ENCODE peak calls at places on chromosomes 3 and 15, in nine cellular contexts. One of them, this sample, is unnamed.

GRCh38 chr3:36876181-36876936 is 68.5 kb downstream of the TRANK1 start:
- DNase-seq in neuronal stem cell: no peak
- DNase-seq in fibroblast of the conjunctiva: no peak
- DNase-seq in fibroblast of lung: no peak
- DNase-seq in HuH-7: no peak
- DNase-seq in mesothelial cell of epicardium: no peak
- DNase-seq in MV-4-11: peak
- DNase-seq in pons: peak
- DNase-seq in caudate nucleus: no peak
- DNase-seq in this sample: no peak

GRCh38 chr15:83205725-83206324 is 1.8 kb downstream of the HDGFL3 start:
- DNase-seq in neuronal stem cell: no peak
- DNase-seq in fibroblast of the conjunctiva: no peak
- DNase-seq in fibroblast of lung: peak
- DNase-seq in HuH-7: no peak
- DNase-seq in mesothelial cell of epicardium: no peak
- DNase-seq in MV-4-11: no peak
- DNase-seq in pons: peak
- DNase-seq in caudate nucleus: no peak
- DNase-seq in this sample: no peak

GRCh38 chr3:17945799-17946381 is 203.5 kb upstream of the TBC1D5 start:
- DNase-seq in neuronal stem cell: peak
- DNase-seq in fibroblast of the conjunctiva: no peak
- DNase-seq in fibroblast of lung: no peak
- DNase-seq in HuH-7: no peak
- DNase-seq in mesothelial cell of epicardium: no peak
- DNase-seq in MV-4-11: peak
- DNase-seq in pons: no peak
- DNase-seq in caudate nucleus: no peak
- DNase-seq in this sample: no peak

GRCh38 chr15:72338617-72339321 is 18.8 kb upstream of the CELF6 start:
- DNase-seq in neuronal stem cell: no peak
- DNase-seq in fibroblast of the conjunctiva: peak
- DNase-seq in fibroblast of lung: peak
- DNase-seq in HuH-7: no peak
- DNase-seq in mesothelial cell of epicardium: no peak
- DNase-seq in MV-4-11: peak
- DNase-seq in pons: no peak
- DNase-seq in caudate nucleus: no peak
- DNase-seq in this sample: no peak

GRCh38 chr3:159669753-159670152 is 318.9 kb upstream of the IL12A start:
- DNase-seq in neuronal stem cell: peak
- DNase-seq in fibroblast of the conjunctiva: no peak
- DNase-seq in fibroblast of lung: peak
- DNase-seq in HuH-7: no peak
- DNase-seq in mesothelial cell of epicardium: no peak
- DNase-seq in MV-4-11: no peak
- DNase-seq in pons: no peak
- DNase-seq in caudate nucleus: no peak
- DNase-seq in this sample: no peak

GRCh38 chr3:181075098-181075497 is 85.6 kb upstream of the DNAJC19 start:
- DNase-seq in neuronal stem cell: no peak
- DNase-seq in fibroblast of the conjunctiva: no peak
- DNase-seq in fibroblast of lung: no peak
- DNase-seq in HuH-7: no peak
- DNase-seq in mesothelial cell of epicardium: no peak
- DNase-seq in MV-4-11: no peak
- DNase-seq in pons: no peak
- DNase-seq in caudate nucleus: no peak
- DNase-seq in this sample: no peak

GRCh38 chr3:37772773-37773291 is 88.8 kb upstream of the CTDSPL start:
- DNase-seq in neuronal stem cell: no peak
- DNase-seq in fibroblast of the conjunctiva: no peak
- DNase-seq in fibroblast of lung: no peak
- DNase-seq in HuH-7: no peak
- DNase-seq in mesothelial cell of epicardium: no peak
- DNase-seq in MV-4-11: peak
- DNase-seq in pons: no peak
- DNase-seq in caudate nucleus: no peak
- DNase-seq in this sample: no peak

GRCh38 chr3:70849911-70850699 is 537.7 kb upstream of the MDFIC2 start:
- DNase-seq in neuronal stem cell: no peak
- DNase-seq in fibroblast of the conjunctiva: peak
- DNase-seq in fibroblast of lung: peak
- DNase-seq in HuH-7: no peak
- DNase-seq in mesothelial cell of epicardium: no peak
- DNase-seq in MV-4-11: no peak
- DNase-seq in pons: no peak
- DNase-seq in caudate nucleus: no peak
- DNase-seq in this sample: no peak

GRCh38 chr15:50127255-50127777 is 8.3 kb upstream of the ATP8B4 start:
- DNase-seq in neuronal stem cell: no peak
- DNase-seq in fibroblast of the conjunctiva: no peak
- DNase-seq in fibroblast of lung: peak
- DNase-seq in HuH-7: no peak
- DNase-seq in mesothelial cell of epicardium: no peak
- DNase-seq in MV-4-11: no peak
- DNase-seq in pons: no peak
- DNase-seq in caudate nucleus: no peak
- DNase-seq in this sample: no peak

GRCh38 chr3:112358311-112358780 is 25.4 kb downstream of the CD200 start:
- DNase-seq in neuronal stem cell: no peak
- DNase-seq in fibroblast of the conjunctiva: no peak
- DNase-seq in fibroblast of lung: no peak
- DNase-seq in HuH-7: no peak
- DNase-seq in mesothelial cell of epicardium: no peak
- DNase-seq in MV-4-11: peak
- DNase-seq in pons: no peak
- DNase-seq in caudate nucleus: no peak
- DNase-seq in this sample: no peak

GRCh38 chr15:99343836-99344551 is 92.7 kb downstream of the LRRC28 start:
- DNase-seq in neuronal stem cell: no peak
- DNase-seq in fibroblast of the conjunctiva: no peak
- DNase-seq in fibroblast of lung: no peak
- DNase-seq in HuH-7: peak
- DNase-seq in mesothelial cell of epicardium: no peak
- DNase-seq in MV-4-11: no peak
- DNase-seq in pons: peak
- DNase-seq in caudate nucleus: no peak
- DNase-seq in this sample: peak

GRCh38 chr15:53976844-53977392 is 1.3 kb upstream of the UNC13C start:
- DNase-seq in neuronal stem cell: peak
- DNase-seq in fibroblast of the conjunctiva: no peak
- DNase-seq in fibroblast of lung: peak
- DNase-seq in HuH-7: peak
- DNase-seq in mesothelial cell of epicardium: no peak
- DNase-seq in MV-4-11: no peak
- DNase-seq in pons: no peak
- DNase-seq in caudate nucleus: no peak
- DNase-seq in this sample: no peak

GRCh38 chr3:74613060-74613459 is 1.4 kb downstream of the CNTN3 start:
- DNase-seq in neuronal stem cell: no peak
- DNase-seq in fibroblast of the conjunctiva: no peak
- DNase-seq in fibroblast of lung: no peak
- DNase-seq in HuH-7: no peak
- DNase-seq in mesothelial cell of epicardium: no peak
- DNase-seq in MV-4-11: no peak
- DNase-seq in pons: no peak
- DNase-seq in caudate nucleus: no peak
- DNase-seq in this sample: no peak

GRCh38 chr15:31263751-31264533 is 62.7 kb upstream of the KLF13 start:
- DNase-seq in neuronal stem cell: no peak
- DNase-seq in fibroblast of the conjunctiva: no peak
- DNase-seq in fibroblast of lung: no peak
- DNase-seq in HuH-7: no peak
- DNase-seq in mesothelial cell of epicardium: no peak
- DNase-seq in MV-4-11: peak
- DNase-seq in pons: peak
- DNase-seq in caudate nucleus: no peak
- DNase-seq in this sample: peak

GRCh38 chr3:81744366-81744765 is 17.1 kb downstream of the GBE1 start:
- DNase-seq in neuronal stem cell: no peak
- DNase-seq in fibroblast of the conjunctiva: peak
- DNase-seq in fibroblast of lung: peak
- DNase-seq in HuH-7: no peak
- DNase-seq in mesothelial cell of epicardium: no peak
- DNase-seq in MV-4-11: peak
- DNase-seq in pons: no peak
- DNase-seq in caudate nucleus: no peak
- DNase-seq in this sample: no peak

GRCh38 chr15:49424954-49425353 is 1.9 kb downstream of the FGF7 start:
- DNase-seq in neuronal stem cell: no peak
- DNase-seq in fibroblast of the conjunctiva: no peak
- DNase-seq in fibroblast of lung: no peak
- DNase-seq in HuH-7: no peak
- DNase-seq in mesothelial cell of epicardium: no peak
- DNase-seq in MV-4-11: no peak
- DNase-seq in pons: no peak
- DNase-seq in caudate nucleus: no peak
- DNase-seq in this sample: no peak

GRCh38 chr3:158531334-158531733 is 39.7 kb upstream of the MLF1 start:
- DNase-seq in neuronal stem cell: no peak
- DNase-seq in fibroblast of the conjunctiva: no peak
- DNase-seq in fibroblast of lung: no peak
- DNase-seq in HuH-7: no peak
- DNase-seq in mesothelial cell of epicardium: no peak
- DNase-seq in MV-4-11: no peak
- DNase-seq in pons: no peak
- DNase-seq in caudate nucleus: no peak
- DNase-seq in this sample: no peak

GRCh38 chr15:36632196-36632595 is 52.8 kb downstream of the CDIN1 start:
- DNase-seq in neuronal stem cell: no peak
- DNase-seq in fibroblast of the conjunctiva: no peak
- DNase-seq in fibroblast of lung: peak
- DNase-seq in HuH-7: no peak
- DNase-seq in mesothelial cell of epicardium: no peak
- DNase-seq in MV-4-11: peak
- DNase-seq in pons: no peak
- DNase-seq in caudate nucleus: no peak
- DNase-seq in this sample: no peak

GRCh38 chr3:12303532-12303931 is 14.7 kb downstream of the PPARG start:
- DNase-seq in neuronal stem cell: no peak
- DNase-seq in fibroblast of the conjunctiva: peak
- DNase-seq in fibroblast of lung: peak
- DNase-seq in HuH-7: no peak
- DNase-seq in mesothelial cell of epicardium: no peak
- DNase-seq in MV-4-11: peak
- DNase-seq in pons: no peak
- DNase-seq in caudate nucleus: no peak
- DNase-seq in this sample: no peak

GRCh38 chr3:186361612-186362408 is at the start of gene DGKG:
- DNase-seq in neuronal stem cell: peak
- DNase-seq in fibroblast of the conjunctiva: no peak
- DNase-seq in fibroblast of lung: no peak
- DNase-seq in HuH-7: no peak
- DNase-seq in mesothelial cell of epicardium: no peak
- DNase-seq in MV-4-11: peak
- DNase-seq in pons: peak
- DNase-seq in caudate nucleus: no peak
- DNase-seq in this sample: peak

GRCh38 chr3:22609139-22609538 is 594.0 kb upstream of the UBE2E2 start:
- DNase-seq in neuronal stem cell: no peak
- DNase-seq in fibroblast of the conjunctiva: no peak
- DNase-seq in fibroblast of lung: no peak
- DNase-seq in HuH-7: no peak
- DNase-seq in mesothelial cell of epicardium: no peak
- DNase-seq in MV-4-11: no peak
- DNase-seq in pons: no peak
- DNase-seq in caudate nucleus: no peak
- DNase-seq in this sample: no peak

GRCh38 chr3:158260392-158260791 is 150.5 kb downstream of the RSRC1 start:
- DNase-seq in neuronal stem cell: no peak
- DNase-seq in fibroblast of the conjunctiva: no peak
- DNase-seq in fibroblast of lung: no peak
- DNase-seq in HuH-7: no peak
- DNase-seq in mesothelial cell of epicardium: no peak
- DNase-seq in MV-4-11: no peak
- DNase-seq in pons: no peak
- DNase-seq in caudate nucleus: no peak
- DNase-seq in this sample: no peak

GRCh38 chr15:64847448-64847847 is 5.7 kb downstream of the PLEKHO2 start:
- DNase-seq in neuronal stem cell: no peak
- DNase-seq in fibroblast of the conjunctiva: no peak
- DNase-seq in fibroblast of lung: no peak
- DNase-seq in HuH-7: no peak
- DNase-seq in mesothelial cell of epicardium: no peak
- DNase-seq in MV-4-11: no peak
- DNase-seq in pons: no peak
- DNase-seq in caudate nucleus: no peak
- DNase-seq in this sample: no peak

GRCh38 chr3:100864471-100865268 is 128.6 kb downstream of the ABI3BP start:
- DNase-seq in neuronal stem cell: no peak
- DNase-seq in fibroblast of the conjunctiva: no peak
- DNase-seq in fibroblast of lung: no peak
- DNase-seq in HuH-7: no peak
- DNase-seq in mesothelial cell of epicardium: no peak
- DNase-seq in MV-4-11: no peak
- DNase-seq in pons: no peak
- DNase-seq in caudate nucleus: no peak
- DNase-seq in this sample: no peak

GRCh38 chr15:20357139-20358065 is 184.2 kb downstream of the GOLGA6L6 start:
- DNase-seq in neuronal stem cell: no peak
- DNase-seq in fibroblast of the conjunctiva: no peak
- DNase-seq in fibroblast of lung: no peak
- DNase-seq in HuH-7: no peak
- DNase-seq in mesothelial cell of epicardium: peak
- DNase-seq in MV-4-11: no peak
- DNase-seq in pons: no peak
- DNase-seq in caudate nucleus: no peak
- DNase-seq in this sample: no peak

GRCh38 chr15:35394416-35394815 is 151.5 kb downstream of the DPH6 start:
- DNase-seq in neuronal stem cell: no peak
- DNase-seq in fibroblast of the conjunctiva: no peak
- DNase-seq in fibroblast of lung: no peak
- DNase-seq in HuH-7: no peak
- DNase-seq in mesothelial cell of epicardium: no peak
- DNase-seq in MV-4-11: peak
- DNase-seq in pons: no peak
- DNase-seq in caudate nucleus: no peak
- DNase-seq in this sample: no peak

GRCh38 chr3:42535981-42536784 is 33.7 kb downstream of the VIPR1 start:
- DNase-seq in neuronal stem cell: peak
- DNase-seq in fibroblast of the conjunctiva: no peak
- DNase-seq in fibroblast of lung: no peak
- DNase-seq in HuH-7: peak
- DNase-seq in mesothelial cell of epicardium: no peak
- DNase-seq in MV-4-11: peak
- DNase-seq in pons: peak
- DNase-seq in caudate nucleus: no peak
- DNase-seq in this sample: no peak

GRCh38 chr3:8964436-8965370 is 1.4 kb upstream of the RAD18 start:
- DNase-seq in neuronal stem cell: no peak
- DNase-seq in fibroblast of the conjunctiva: no peak
- DNase-seq in fibroblast of lung: peak
- DNase-seq in HuH-7: no peak
- DNase-seq in mesothelial cell of epicardium: no peak
- DNase-seq in MV-4-11: no peak
- DNase-seq in pons: no peak
- DNase-seq in caudate nucleus: no peak
- DNase-seq in this sample: no peak

GRCh38 chr3:64056616-64057165 is 33.4 kb upstream of the PSMD6 start:
- DNase-seq in neuronal stem cell: no peak
- DNase-seq in fibroblast of the conjunctiva: no peak
- DNase-seq in fibroblast of lung: no peak
- DNase-seq in HuH-7: no peak
- DNase-seq in mesothelial cell of epicardium: no peak
- DNase-seq in MV-4-11: no peak
- DNase-seq in pons: no peak
- DNase-seq in caudate nucleus: no peak
- DNase-seq in this sample: no peak

GRCh38 chr3:196975349-196975748 is 6.7 kb upstream of the PIGZ start:
- DNase-seq in neuronal stem cell: no peak
- DNase-seq in fibroblast of the conjunctiva: no peak
- DNase-seq in fibroblast of lung: no peak
- DNase-seq in HuH-7: no peak
- DNase-seq in mesothelial cell of epicardium: no peak
- DNase-seq in MV-4-11: no peak
- DNase-seq in pons: no peak
- DNase-seq in caudate nucleus: no peak
- DNase-seq in this sample: no peak

This sample was measured in C1 segment of cervical spinal cord.